ENCODE peak calls at places on chromosomes 4 and X, in ten cellular contexts. I is SK-N-SH, F is neural progenitor cell, M is PC-9, U is astrocyte, H is HCT116, A is HepG2, E is neuronal stem cell, Q is GM23248, G is IMR-90. W is an unnamed sample.
A peak's percentile ranks its signal among the peaks of the same experiment; 100 is the strongest.

GRCh38 chr4:23827971-23828680 is 61.7 kb downstream of the PPARGC1A start:
- DNase-seq in I (no peak), F (no peak), M (no peak), U (peak; percentile 66), H (no peak), A (no peak), E (no peak), Q (no peak), G (peak; percentile 36), W (no peak)

GRCh38 chrX:10217218-10217617 is 60.4 kb downstream of the CLCN4 start:
- DNase-seq in I (no peak), F (peak; percentile 3), M (no peak), U (no peak), H (no peak), A (no peak), E (no peak), Q (no peak), G (no peak), W (no peak)

GRCh38 chrX:70755850-70756249 is 152.7 kb downstream of the TEX11 start:
- DNase-seq in I (no peak), F (peak; percentile 55), M (no peak), U (no peak), H (no peak), A (no peak), E (no peak), Q (no peak), G (no peak), W (peak; percentile 6)

GRCh38 chr4:91170756-91171155 is 1043.6 kb downstream of the CCSER1 start:
- DNase-seq in I (peak; percentile 8), F (no peak), M (no peak), U (no peak), H (no peak), A (no peak), E (no peak), Q (no peak), G (no peak), W (no peak)

GRCh38 chrX:66045894-66046293 is 6.0 kb upstream of the VSIG4 start:
- DNase-seq in I (no peak), F (no peak), M (no peak), U (no peak), H (no peak), A (no peak), E (no peak), Q (peak; percentile 18), G (no peak), W (no peak)

GRCh38 chrX:136168929-136169735 is 21.8 kb downstream of the FHL1 start:
- DNase-seq in I (peak; percentile 69), F (peak; percentile 84), M (peak; percentile 33), U (peak; percentile 90), H (no peak), A (no peak), E (peak; percentile 63), Q (peak; percentile 86), G (peak; percentile 97), W (no peak)

GRCh38 chr4:38013461-38014366 is 53.5 kb downstream of the PTTG2 start:
- DNase-seq in I (no peak), F (no peak), M (no peak), U (peak; percentile 38), H (peak; percentile 31), A (no peak), E (no peak), Q (peak; percentile 37), G (peak; percentile 55), W (no peak)

GRCh38 chrX:102712216-102712966 is at the start of gene GPRASP2:
- DNase-seq in I (peak; percentile 74), F (peak; percentile 66), M (peak; percentile 31), U (peak; percentile 4), H (no peak), A (no peak), E (peak; percentile 57), Q (peak; percentile 69), G (no peak), W (no peak)

GRCh38 chrX:119419898-119420297 is 20.8 kb downstream of the SLC25A43 start:
- DNase-seq in I (no peak), F (no peak), M (no peak), U (no peak), H (no peak), A (no peak), E (no peak), Q (no peak), G (no peak), W (no peak)

GRCh38 chr4:3611778-3612177 is 79.6 kb upstream of the LRPAP1 start:
- DNase-seq in I (no peak), F (no peak), M (no peak), U (no peak), H (no peak), A (no peak), E (no peak), Q (no peak), G (no peak), W (no peak)

GRCh38 chrX:44152867-44153266 is 179.7 kb upstream of the NDP start:
- DNase-seq in I (no peak), F (no peak), M (no peak), U (peak; percentile 1), H (no peak), A (no peak), E (no peak), Q (peak; percentile 53), G (peak; percentile 2), W (no peak)

GRCh38 chr4:47664051-47664826 is 173.6 kb downstream of the CORIN start:
- DNase-seq in I (no peak), F (no peak), M (no peak), U (no peak), H (no peak), A (no peak), E (no peak), Q (no peak), G (no peak), W (no peak)

GRCh38 chr4:81541546-81541945 is 69.8 kb upstream of the RASGEF1B start:
- DNase-seq in I (no peak), F (no peak), M (no peak), U (no peak), H (no peak), A (no peak), E (no peak), Q (no peak), G (no peak), W (no peak)

DNA sequence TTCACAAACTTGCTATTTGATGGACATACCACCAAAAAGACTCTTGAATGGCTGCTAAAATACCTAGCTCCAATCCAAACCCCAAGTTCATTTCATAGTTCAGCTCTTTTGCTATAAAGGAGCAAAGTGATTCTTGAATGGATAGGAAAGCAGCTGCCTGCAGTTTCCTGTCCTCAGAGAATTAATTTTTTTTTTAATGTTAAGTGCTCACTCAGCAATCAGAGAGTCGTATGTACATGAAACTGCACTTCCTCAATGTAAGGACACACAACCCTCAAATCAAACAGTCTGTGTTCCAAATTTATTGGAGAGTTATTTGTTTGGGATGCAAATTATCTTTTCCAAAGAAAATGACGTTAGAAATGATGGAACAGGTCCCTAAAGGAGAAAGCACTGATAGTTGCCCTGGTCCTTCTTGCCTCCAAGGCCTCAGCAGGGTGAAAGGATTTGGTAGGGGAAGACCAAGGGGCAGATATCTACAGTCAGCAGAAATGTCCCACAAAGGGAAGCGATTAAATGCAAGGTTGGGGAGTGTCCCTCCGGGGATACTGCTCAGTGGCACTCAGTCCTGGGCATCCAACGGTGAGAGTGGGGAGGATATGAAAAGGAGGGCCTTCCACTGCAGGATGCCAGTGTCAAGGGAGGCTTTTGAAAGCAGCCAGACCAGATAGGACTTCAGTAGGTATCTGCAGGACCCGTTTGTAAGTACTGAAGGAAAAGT is 67.2 kb upstream of the RASGEF1B start:
- DNase-seq in I (no peak), F (no peak), M (no peak), U (no peak), H (no peak), A (no peak), E (no peak), Q (no peak), G (no peak), W (peak; percentile 50)
- H2AFZ ChIP-seq in I (no peak overlapping the region), F (no peak overlapping the region), M (no peak overlapping the region), U (no peak overlapping the region), H (no peak overlapping the region), A (no peak overlapping the region), E (no peak overlapping the region), Q (no peak overlapping the region), G (no peak overlapping the region), W (peak overlapping the region; percentile 22)

DNA sequence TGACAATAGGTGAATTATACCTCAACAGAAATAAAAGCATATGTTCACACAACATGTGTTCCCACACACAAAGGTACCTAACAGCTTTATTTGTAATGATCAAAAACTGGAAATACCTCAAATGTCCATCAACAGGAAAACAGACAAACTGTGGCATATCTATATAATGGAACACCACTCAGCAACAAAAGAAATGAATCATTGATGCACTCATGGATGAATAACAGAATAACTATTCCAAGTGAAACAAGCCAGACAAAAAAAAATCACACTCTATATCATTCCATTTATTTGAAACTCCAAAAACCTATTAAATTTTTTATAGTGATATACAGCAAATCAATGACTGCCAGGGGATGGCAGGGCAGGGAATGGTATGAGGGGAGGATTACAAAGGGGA is 148.1 kb downstream of the PLS3 start:
- DNase-seq in I (no peak), F (no peak), M (no peak), U (no peak), H (no peak), A (no peak), E (no peak), Q (peak; percentile 22), G (no peak), W (no peak)
- H3K27me3 ChIP-seq in I (peaks cover 7% of the 10 kb centered on the region), F (no peaks in the 10 kb centered on the region), M (no peaks in the 10 kb centered on the region), U (no peaks in the 10 kb centered on the region), H (no peaks in the 10 kb centered on the region), A (no peaks in the 10 kb centered on the region), E (peaks cover 14% of the 10 kb centered on the region), Q (no peaks in the 10 kb centered on the region), G (peaks cover 3% of the 10 kb centered on the region), W (no peaks in the 10 kb centered on the region)

GRCh38 chr4:119854364-119854763 is 212.3 kb downstream of the MAD2L1 start:
- DNase-seq in I (no peak), F (no peak), M (no peak), U (peak; percentile 17), H (no peak), A (no peak), E (no peak), Q (no peak), G (peak; percentile 76), W (no peak)
- H2AFZ ChIP-seq in I (no peak overlapping the region), F (no peak overlapping the region), M (peak overlapping the region; percentile 43), U (no peak overlapping the region), H (no peak overlapping the region), A (no peak overlapping the region), E (no peak overlapping the region), Q (no peak overlapping the region), G (no peak overlapping the region), W (no peak overlapping the region)

GRCh38 chr4:2321279-2322196 is 59.6 kb upstream of the MXD4 start:
- DNase-seq in I (no peak), F (no peak), M (no peak), U (no peak), H (no peak), A (no peak), E (no peak), Q (no peak), G (no peak), W (no peak)

GRCh38 chr4:2320152-2320551 is 58.2 kb upstream of the MXD4 start:
- DNase-seq in I (no peak), F (no peak), M (no peak), U (no peak), H (no peak), A (no peak), E (no peak), Q (no peak), G (no peak), W (no peak)

GRCh38 chr4:2322801-2323200 is 60.9 kb upstream of the MXD4 start:
- DNase-seq in I (no peak), F (no peak), M (no peak), U (no peak), H (no peak), A (no peak), E (no peak), Q (no peak), G (peak; percentile 50), W (no peak)

GRCh38 chr4:2320746-2321145 is 58.8 kb upstream of the MXD4 start:
- DNase-seq in I (no peak), F (no peak), M (no peak), U (no peak), H (no peak), A (no peak), E (no peak), Q (no peak), G (no peak), W (no peak)

GRCh38 chr4:2322227-2322626 is 60.3 kb upstream of the MXD4 start:
- DNase-seq in I (no peak), F (no peak), M (no peak), U (no peak), H (no peak), A (no peak), E (no peak), Q (no peak), G (no peak), W (no peak)
- H3K27me3 ChIP-seq in I (no peaks in the 10 kb centered on the region), F (no peaks in the 10 kb centered on the region), M (no peaks in the 10 kb centered on the region), U (no peaks in the 10 kb centered on the region), H (no peaks in the 10 kb centered on the region), A (peaks cover 5% of the 10 kb centered on the region), E (peaks cover 4% of the 10 kb centered on the region), Q (no peaks in the 10 kb centered on the region), G (peaks cover 2% of the 10 kb centered on the region), W (no peaks in the 10 kb centered on the region)

W was measured in MM.1S.